ENCODE peak calls at places on chromosomes 6 and 20, in six cellular contexts. One of them, this sample, is unnamed.
A peak's percentile ranks its signal among the peaks of the same experiment; 100 is the strongest.

GRCh38 chr20:41232971-41233926 is 84.3 kb downstream of the ZHX3 start:
- DNase-seq in HCT116: no peak
- DNase-seq in endothelial cell of umbilical vein: peak; percentile 59
- DNase-seq in IMR-90: peak; percentile 96
- DNase-seq in lower lobe of right lung: no peak
- DNase-seq in left ventricle myocardium inferior: no peak
- DNase-seq in this sample: peak; percentile 92

GRCh38 chr6:74596586-74596985 is 609.3 kb downstream of the COL12A1 start:
- DNase-seq in endothelial cell of umbilical vein: no peak
- DNase-seq in lower lobe of right lung: no peak
- DNase-seq in IMR-90: no peak
- DNase-seq in HCT116: no peak
- DNase-seq in left ventricle myocardium inferior: no peak
- DNase-seq in this sample: no peak

GRCh38 chr6:43858161-43859153 is 88.4 kb downstream of the VEGFA start:
- DNase-seq in left ventricle myocardium inferior: no peak
- DNase-seq in HCT116: no peak
- DNase-seq in endothelial cell of umbilical vein: no peak
- DNase-seq in lower lobe of right lung: no peak
- DNase-seq in IMR-90: no peak
- DNase-seq in this sample: no peak

GRCh38 chr6:104795363-104795762 is 64.4 kb downstream of the HACE1 start:
- DNase-seq in left ventricle myocardium inferior: no peak
- DNase-seq in HCT116: no peak
- DNase-seq in lower lobe of right lung: no peak
- DNase-seq in IMR-90: no peak
- DNase-seq in endothelial cell of umbilical vein: no peak
- DNase-seq in this sample: peak; percentile 15

GRCh38 chr20:53929399-53929798 is 141.0 kb downstream of the BCAS1 start:
- DNase-seq in lower lobe of right lung: no peak
- DNase-seq in IMR-90: no peak
- DNase-seq in left ventricle myocardium inferior: no peak
- DNase-seq in endothelial cell of umbilical vein: no peak
- DNase-seq in HCT116: no peak
- DNase-seq in this sample: no peak

GRCh38 chr6:134111062-134111677 is 58.7 kb upstream of the SLC2A12 start:
- DNase-seq in endothelial cell of umbilical vein: peak; percentile 59
- DNase-seq in left ventricle myocardium inferior: no peak
- DNase-seq in HCT116: peak; percentile 58
- DNase-seq in lower lobe of right lung: no peak
- DNase-seq in IMR-90: peak; percentile 68
- DNase-seq in this sample: peak; percentile 56

GRCh38 chr6:121934461-121934860 is 465.0 kb upstream of the HSF2 start:
- DNase-seq in HCT116: no peak
- DNase-seq in IMR-90: no peak
- DNase-seq in left ventricle myocardium inferior: no peak
- DNase-seq in endothelial cell of umbilical vein: no peak
- DNase-seq in lower lobe of right lung: no peak
- DNase-seq in this sample: no peak

GRCh38 chr6:21431526-21431925 is 162.0 kb upstream of the SOX4 start:
- DNase-seq in HCT116: no peak
- DNase-seq in lower lobe of right lung: no peak
- DNase-seq in IMR-90: no peak
- DNase-seq in endothelial cell of umbilical vein: no peak
- DNase-seq in left ventricle myocardium inferior: no peak
- DNase-seq in this sample: no peak

GRCh38 chr20:25059487-25059820 is 1.5 kb upstream of the ACSS1 start:
- DNase-seq in IMR-90: no peak
- DNase-seq in endothelial cell of umbilical vein: no peak
- DNase-seq in left ventricle myocardium inferior: no peak
- DNase-seq in HCT116: no peak
- DNase-seq in lower lobe of right lung: no peak
- DNase-seq in this sample: no peak

GRCh38 chr6:25172819-25173218 is 106.4 kb upstream of the CARMIL1 start:
- DNase-seq in IMR-90: peak; percentile 92
- DNase-seq in HCT116: no peak
- DNase-seq in endothelial cell of umbilical vein: no peak
- DNase-seq in left ventricle myocardium inferior: no peak
- DNase-seq in lower lobe of right lung: no peak
- DNase-seq in this sample: peak; percentile 95

GRCh38 chr6:29517728-29518440 is 30.1 kb upstream of the MAS1L start:
- DNase-seq in left ventricle myocardium inferior: no peak
- DNase-seq in HCT116: no peak
- DNase-seq in lower lobe of right lung: no peak
- DNase-seq in endothelial cell of umbilical vein: no peak
- DNase-seq in IMR-90: no peak
- DNase-seq in this sample: no peak

GRCh38 chr6:167993169-167993568 is 4.3 kb upstream of the KIF25 start:
- DNase-seq in IMR-90: no peak
- DNase-seq in left ventricle myocardium inferior: peak; percentile 69
- DNase-seq in HCT116: no peak
- DNase-seq in endothelial cell of umbilical vein: peak; percentile 86
- DNase-seq in lower lobe of right lung: no peak
- DNase-seq in this sample: no peak

GRCh38 chr20:51531141-51531710 is 11.3 kb downstream of the NFATC2 start:
- DNase-seq in lower lobe of right lung: no peak
- DNase-seq in HCT116: peak; percentile 76
- DNase-seq in left ventricle myocardium inferior: no peak
- DNase-seq in endothelial cell of umbilical vein: no peak
- DNase-seq in IMR-90: peak; percentile 36
- DNase-seq in this sample: peak; percentile 92

GRCh38 chr20:51532577-51533191 is 9.8 kb downstream of the NFATC2 start:
- DNase-seq in IMR-90: peak; percentile 45
- DNase-seq in endothelial cell of umbilical vein: no peak
- DNase-seq in lower lobe of right lung: peak; percentile 51
- DNase-seq in left ventricle myocardium inferior: peak; percentile 52
- DNase-seq in HCT116: no peak
- DNase-seq in this sample: no peak

GRCh38 chr20:51533291-51534172 is 9.0 kb downstream of the NFATC2 start:
- DNase-seq in left ventricle myocardium inferior: no peak
- DNase-seq in lower lobe of right lung: no peak
- DNase-seq in IMR-90: peak; percentile 69
- DNase-seq in endothelial cell of umbilical vein: no peak
- DNase-seq in HCT116: peak; percentile 79
- DNase-seq in this sample: peak; percentile 77

GRCh38 chr20:51529758-51530157 is 12.8 kb downstream of the NFATC2 start:
- DNase-seq in IMR-90: peak; percentile 61
- DNase-seq in lower lobe of right lung: no peak
- DNase-seq in HCT116: no peak
- DNase-seq in endothelial cell of umbilical vein: no peak
- DNase-seq in left ventricle myocardium inferior: no peak
- DNase-seq in this sample: no peak

DNA sequence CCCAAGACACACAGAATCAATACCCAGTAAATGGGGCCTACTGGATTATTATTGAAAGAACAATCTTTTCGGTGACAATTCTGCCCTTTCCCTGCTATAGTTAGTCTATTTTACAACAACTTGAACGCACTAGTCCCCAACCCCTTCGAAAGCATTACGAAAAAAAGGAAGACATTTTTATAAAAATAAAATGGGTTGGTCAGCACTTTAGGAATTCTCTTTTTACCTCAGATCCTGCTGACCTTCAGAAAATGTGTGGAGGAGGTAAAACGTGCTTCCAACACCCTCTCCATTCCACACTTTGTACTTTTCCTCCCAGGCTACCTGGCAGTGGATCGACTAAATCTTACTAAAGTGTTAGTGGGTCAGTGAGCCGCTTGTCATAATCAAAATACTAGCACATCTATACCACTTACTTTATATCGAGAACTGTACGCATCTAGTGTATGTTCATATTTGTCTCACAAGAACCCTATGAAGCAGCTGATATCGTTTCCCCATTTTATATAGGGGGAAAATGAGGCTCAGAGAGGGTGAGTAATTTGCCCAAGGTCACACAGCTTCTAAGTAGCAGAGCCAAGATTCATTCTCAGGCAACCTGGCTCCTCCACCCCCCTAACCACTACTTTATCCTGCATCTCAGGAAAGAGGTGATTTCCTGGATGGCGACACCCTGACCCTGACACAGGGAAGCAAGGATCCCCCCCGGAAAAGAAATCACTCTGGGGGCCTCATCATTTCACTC is 10.6 kb downstream of the NFATC2 start:
- DNase-seq in lower lobe of right lung: no peak
- DNase-seq in left ventricle myocardium inferior: no peak
- DNase-seq in IMR-90: no peak
- DNase-seq in HCT116: no peak
- DNase-seq in endothelial cell of umbilical vein: no peak
- DNase-seq in this sample: no peak
- H3K4me1 ChIP-seq in lower lobe of right lung: peaks cover 19% of the 10 kb centered on the region
- H3K4me1 ChIP-seq in left ventricle myocardium inferior: peaks cover 50% of the 10 kb centered on the region
- H3K4me1 ChIP-seq in IMR-90: peaks cover 21% of the 10 kb centered on the region
- H3K4me1 ChIP-seq in HCT116: peaks cover 53% of the 10 kb centered on the region
- H3K4me1 ChIP-seq in endothelial cell of umbilical vein: peaks cover 8% of the 10 kb centered on the region
- H3K4me1 ChIP-seq in this sample: peaks cover 5% of the 10 kb centered on the region

GRCh38 chr6:87628881-87629280 is 38.9 kb downstream of the ORC3 start:
- DNase-seq in HCT116: no peak
- DNase-seq in lower lobe of right lung: no peak
- DNase-seq in left ventricle myocardium inferior: no peak
- DNase-seq in endothelial cell of umbilical vein: no peak
- DNase-seq in IMR-90: peak; percentile 31
- DNase-seq in this sample: no peak

GRCh38 chr6:87618531-87618930 is 28.6 kb downstream of the ORC3 start:
- DNase-seq in left ventricle myocardium inferior: no peak
- DNase-seq in endothelial cell of umbilical vein: no peak
- DNase-seq in IMR-90: peak; percentile 8
- DNase-seq in HCT116: no peak
- DNase-seq in lower lobe of right lung: no peak
- DNase-seq in this sample: no peak

GRCh38 chr6:87617405-87617804 is 27.5 kb downstream of the ORC3 start:
- DNase-seq in IMR-90: no peak
- DNase-seq in left ventricle myocardium inferior: no peak
- DNase-seq in lower lobe of right lung: no peak
- DNase-seq in HCT116: no peak
- DNase-seq in endothelial cell of umbilical vein: no peak
- DNase-seq in this sample: no peak

GRCh38 chr6:87628424-87628823 is 38.5 kb downstream of the ORC3 start:
- DNase-seq in lower lobe of right lung: no peak
- DNase-seq in left ventricle myocardium inferior: no peak
- DNase-seq in IMR-90: no peak
- DNase-seq in HCT116: no peak
- DNase-seq in endothelial cell of umbilical vein: no peak
- DNase-seq in this sample: no peak

DNA sequence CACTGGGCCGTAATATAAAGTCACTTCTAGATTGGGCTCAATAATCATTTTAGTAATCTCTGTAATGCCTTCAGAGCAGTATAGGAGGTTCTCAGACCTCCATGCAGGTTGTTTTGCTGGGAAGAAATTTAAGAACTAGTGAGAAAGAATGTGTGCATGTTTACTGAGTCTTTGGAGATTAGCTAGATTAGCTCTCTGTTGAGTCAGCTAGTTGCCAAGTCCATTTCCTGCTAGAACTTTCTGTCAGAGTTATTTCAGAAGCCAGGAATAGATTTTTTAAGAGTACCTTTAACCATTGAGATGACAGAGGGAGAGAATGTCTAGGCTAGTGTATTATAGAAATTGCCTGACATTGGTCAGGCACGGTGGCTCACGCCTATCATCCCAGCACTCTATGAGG is 33.3 kb downstream of the ORC3 start:
- DNase-seq in left ventricle myocardium inferior: no peak
- DNase-seq in IMR-90: peak; percentile 45
- DNase-seq in HCT116: no peak
- DNase-seq in lower lobe of right lung: no peak
- DNase-seq in endothelial cell of umbilical vein: peak; percentile 21
- DNase-seq in this sample: no peak
- TF ChIP-seq CTCF in left ventricle myocardium inferior: no peak
- TF ChIP-seq CTCF in IMR-90: no peak
- TF ChIP-seq CTCF in HCT116: no peak
- TF ChIP-seq CTCF in lower lobe of right lung: no peak
- TF ChIP-seq CTCF in endothelial cell of umbilical vein: no peak
- TF ChIP-seq CTCF in this sample: no peak

GRCh38 chr6:149325648-149326236 is 8.2 kb downstream of the TAB2 start:
- DNase-seq in endothelial cell of umbilical vein: no peak
- DNase-seq in left ventricle myocardium inferior: no peak
- DNase-seq in IMR-90: no peak
- DNase-seq in lower lobe of right lung: no peak
- DNase-seq in HCT116: no peak
- DNase-seq in this sample: no peak
- H3K4me1 ChIP-seq in endothelial cell of umbilical vein: no peaks in the 10 kb centered on the region
- H3K4me1 ChIP-seq in left ventricle myocardium inferior: peaks cover 88% of the 10 kb centered on the region
- H3K4me1 ChIP-seq in IMR-90: peaks cover 6% of the 10 kb centered on the region
- H3K4me1 ChIP-seq in lower lobe of right lung: peaks cover 71% of the 10 kb centered on the region
- H3K4me1 ChIP-seq in HCT116: no peaks in the 10 kb centered on the region
- H3K4me1 ChIP-seq in this sample: peaks cover 19% of the 10 kb centered on the region

GRCh38 chr6:132122871-132123270 is 171.7 kb upstream of the CCN2 start:
- DNase-seq in left ventricle myocardium inferior: no peak
- DNase-seq in endothelial cell of umbilical vein: peak; percentile 49
- DNase-seq in IMR-90: peak; percentile 100
- DNase-seq in lower lobe of right lung: no peak
- DNase-seq in HCT116: no peak
- DNase-seq in this sample: no peak

GRCh38 chr6:132128424-132128823 is 177.3 kb upstream of the CCN2 start:
- DNase-seq in HCT116: no peak
- DNase-seq in IMR-90: peak; percentile 40
- DNase-seq in lower lobe of right lung: no peak
- DNase-seq in endothelial cell of umbilical vein: no peak
- DNase-seq in left ventricle myocardium inferior: no peak
- DNase-seq in this sample: no peak

GRCh38 chr6:132122176-132122575 is 171.0 kb upstream of the CCN2 start:
- DNase-seq in lower lobe of right lung: no peak
- DNase-seq in endothelial cell of umbilical vein: no peak
- DNase-seq in IMR-90: no peak
- DNase-seq in HCT116: no peak
- DNase-seq in left ventricle myocardium inferior: no peak
- DNase-seq in this sample: no peak

GRCh38 chr6:132130530-132131298 is 179.5 kb upstream of the CCN2 start:
- DNase-seq in HCT116: no peak
- DNase-seq in endothelial cell of umbilical vein: peak; percentile 67
- DNase-seq in IMR-90: peak; percentile 68
- DNase-seq in lower lobe of right lung: no peak
- DNase-seq in left ventricle myocardium inferior: peak; percentile 37
- DNase-seq in this sample: no peak

DNA sequence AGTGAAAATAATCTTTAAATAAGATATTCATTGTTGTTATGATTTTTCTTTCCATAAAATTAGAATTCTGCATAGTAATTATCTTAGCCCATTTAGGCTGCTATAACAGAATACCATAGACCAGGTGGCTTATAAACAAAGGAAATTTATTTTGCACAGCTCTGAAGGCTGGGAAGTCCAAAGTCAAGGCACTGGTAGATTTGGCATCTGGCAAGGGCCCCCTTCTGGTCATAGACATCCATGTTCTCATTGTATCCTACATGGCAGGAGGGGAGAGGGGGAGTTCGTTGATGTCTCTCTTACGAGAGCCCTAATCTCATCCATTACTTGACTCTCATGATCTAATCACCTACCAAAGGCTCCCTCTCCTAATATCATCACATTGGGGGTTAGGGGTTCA is 175.0 kb upstream of the CCN2 start:
- DNase-seq in IMR-90: no peak
- DNase-seq in lower lobe of right lung: no peak
- DNase-seq in endothelial cell of umbilical vein: no peak
- DNase-seq in HCT116: no peak
- DNase-seq in left ventricle myocardium inferior: no peak
- DNase-seq in this sample: no peak
- TF ChIP-seq CTCF in IMR-90: no peak
- TF ChIP-seq CTCF in lower lobe of right lung: no peak
- TF ChIP-seq CTCF in endothelial cell of umbilical vein: no peak
- TF ChIP-seq CTCF in HCT116: no peak
- TF ChIP-seq CTCF in left ventricle myocardium inferior: no peak
- TF ChIP-seq CTCF in this sample: peak; percentile 21